ENCODE peak calls at places on chromosome 3, in eight cellular contexts. One of them, this sample, is unnamed. For H3K4me1, the result is how much of the 10 kb centered on the place peaks cover.

GRCh38 chr3:107969994-107970896 is 120.6 kb downstream of the CD47 start:
- DNase-seq in stomach: no peak
- DNase-seq in adrenal gland: no peak
- DNase-seq in right atrium auricular region: no peak
- DNase-seq in cardiac muscle cell: no peak
- DNase-seq in IMR-90: peak
- DNase-seq in A549: no peak
- DNase-seq in astrocyte: peak
- DNase-seq in this sample: no peak

GRCh38 chr3:105399062-105399461 is 32.4 kb downstream of the ALCAM start:
- DNase-seq in adrenal gland: no peak
- DNase-seq in IMR-90: no peak
- DNase-seq in A549: no peak
- DNase-seq in cardiac muscle cell: no peak
- DNase-seq in stomach: no peak
- DNase-seq in right atrium auricular region: no peak
- DNase-seq in astrocyte: no peak
- DNase-seq in this sample: no peak

GRCh38 chr3:17158941-17159682 is 274.4 kb downstream of the PLCL2 start:
- DNase-seq in astrocyte: peak
- DNase-seq in IMR-90: peak
- DNase-seq in adrenal gland: no peak
- DNase-seq in cardiac muscle cell: peak
- DNase-seq in A549: no peak
- DNase-seq in stomach: no peak
- DNase-seq in right atrium auricular region: no peak
- DNase-seq in this sample: no peak

GRCh38 chr3:124772081-124772831 is 42.0 kb downstream of the UMPS start:
- DNase-seq in cardiac muscle cell: peak
- DNase-seq in stomach: no peak
- DNase-seq in A549: no peak
- DNase-seq in right atrium auricular region: peak
- DNase-seq in IMR-90: peak
- DNase-seq in astrocyte: peak
- DNase-seq in adrenal gland: peak
- DNase-seq in this sample: no peak

GRCh38 chr3:147244397-147244796 is 161.9 kb downstream of the ZIC4 start:
- DNase-seq in astrocyte: no peak
- DNase-seq in adrenal gland: no peak
- DNase-seq in A549: no peak
- DNase-seq in stomach: no peak
- DNase-seq in IMR-90: no peak
- DNase-seq in cardiac muscle cell: no peak
- DNase-seq in right atrium auricular region: no peak
- DNase-seq in this sample: no peak

GRCh38 chr3:156615592-156616173 is 58.7 kb upstream of the TIPARP start:
- DNase-seq in astrocyte: peak
- DNase-seq in right atrium auricular region: no peak
- DNase-seq in stomach: no peak
- DNase-seq in IMR-90: peak
- DNase-seq in cardiac muscle cell: peak
- DNase-seq in A549: no peak
- DNase-seq in adrenal gland: no peak
- DNase-seq in this sample: peak

GRCh38 chr3:156161172-156161571 is 40.8 kb downstream of the KCNAB1 start:
- DNase-seq in right atrium auricular region: no peak
- DNase-seq in adrenal gland: no peak
- DNase-seq in A549: no peak
- DNase-seq in cardiac muscle cell: no peak
- DNase-seq in IMR-90: peak
- DNase-seq in stomach: no peak
- DNase-seq in astrocyte: peak
- DNase-seq in this sample: no peak

GRCh38 chr3:193788189-193788946 is 195.4 kb downstream of the OPA1 start:
- DNase-seq in astrocyte: peak
- DNase-seq in A549: peak
- DNase-seq in IMR-90: peak
- DNase-seq in stomach: peak
- DNase-seq in right atrium auricular region: peak
- DNase-seq in adrenal gland: peak
- DNase-seq in cardiac muscle cell: peak
- DNase-seq in this sample: peak

GRCh38 chr3:140494970-140495369 is 182.9 kb upstream of the TRIM42 start:
- DNase-seq in stomach: no peak
- DNase-seq in right atrium auricular region: no peak
- DNase-seq in A549: no peak
- DNase-seq in astrocyte: no peak
- DNase-seq in IMR-90: no peak
- DNase-seq in adrenal gland: no peak
- DNase-seq in cardiac muscle cell: no peak
- DNase-seq in this sample: no peak

GRCh38 chr3:73094127-73094526 is 32.7 kb downstream of the EBLN2 start:
- DNase-seq in A549: peak
- DNase-seq in IMR-90: no peak
- DNase-seq in astrocyte: no peak
- DNase-seq in adrenal gland: no peak
- DNase-seq in cardiac muscle cell: no peak
- DNase-seq in stomach: no peak
- DNase-seq in right atrium auricular region: no peak
- DNase-seq in this sample: no peak

GRCh38 chr3:191329654-191330308 is 545 bp downstream of the UTS2B start:
- DNase-seq in adrenal gland: peak
- DNase-seq in right atrium auricular region: peak
- DNase-seq in cardiac muscle cell: peak
- DNase-seq in stomach: peak
- DNase-seq in A549: no peak
- DNase-seq in IMR-90: peak
- DNase-seq in astrocyte: peak
- DNase-seq in this sample: peak

GRCh38 chr3:13539285-13539625 is 9.7 kb upstream of the FBLN2 start:
- DNase-seq in astrocyte: peak
- DNase-seq in stomach: no peak
- DNase-seq in adrenal gland: no peak
- DNase-seq in IMR-90: peak
- DNase-seq in right atrium auricular region: no peak
- DNase-seq in cardiac muscle cell: no peak
- DNase-seq in A549: no peak
- DNase-seq in this sample: no peak

GRCh38 chr3:52240059-52240885 is 1.3 kb upstream of the TWF2 start:
- DNase-seq in stomach: no peak
- DNase-seq in right atrium auricular region: peak
- DNase-seq in cardiac muscle cell: no peak
- DNase-seq in astrocyte: peak
- DNase-seq in IMR-90: peak
- DNase-seq in adrenal gland: no peak
- DNase-seq in A549: no peak
- DNase-seq in this sample: peak

GRCh38 chr3:23600178-23600577 is 205.6 kb upstream of the UBE2E1 start:
- DNase-seq in A549: no peak
- DNase-seq in astrocyte: peak
- DNase-seq in stomach: no peak
- DNase-seq in IMR-90: peak
- DNase-seq in right atrium auricular region: no peak
- DNase-seq in cardiac muscle cell: no peak
- DNase-seq in adrenal gland: no peak
- DNase-seq in this sample: no peak

GRCh38 chr3:153785901-153786300 is 335.3 kb upstream of the ARHGEF26 start:
- DNase-seq in astrocyte: no peak
- DNase-seq in IMR-90: no peak
- DNase-seq in cardiac muscle cell: no peak
- DNase-seq in adrenal gland: no peak
- DNase-seq in stomach: no peak
- DNase-seq in A549: no peak
- DNase-seq in right atrium auricular region: no peak
- DNase-seq in this sample: no peak

GRCh38 chr3:16060358-16060852 is 114.1 kb upstream of the GALNT15 start:
- DNase-seq in stomach: no peak
- DNase-seq in adrenal gland: peak
- DNase-seq in A549: peak
- DNase-seq in cardiac muscle cell: no peak
- DNase-seq in IMR-90: peak
- DNase-seq in astrocyte: peak
- DNase-seq in right atrium auricular region: peak
- DNase-seq in this sample: peak
- H3K4me1 ChIP-seq in stomach: under half
- H3K4me1 ChIP-seq in adrenal gland: under half
- H3K4me1 ChIP-seq in A549: half or more
- H3K4me1 ChIP-seq in cardiac muscle cell: under half
- H3K4me1 ChIP-seq in IMR-90: under half
- H3K4me1 ChIP-seq in astrocyte: under half
- H3K4me1 ChIP-seq in right atrium auricular region: under half
- H3K4me1 ChIP-seq in this sample: under half

GRCh38 chr3:66904816-66905543 is 93.1 kb upstream of the KBTBD8 start:
- DNase-seq in cardiac muscle cell: peak
- DNase-seq in astrocyte: peak
- DNase-seq in IMR-90: peak
- DNase-seq in adrenal gland: no peak
- DNase-seq in right atrium auricular region: no peak
- DNase-seq in stomach: no peak
- DNase-seq in A549: no peak
- DNase-seq in this sample: no peak

GRCh38 chr3:66912306-66912705 is 85.8 kb upstream of the KBTBD8 start:
- DNase-seq in adrenal gland: no peak
- DNase-seq in IMR-90: no peak
- DNase-seq in A549: no peak
- DNase-seq in astrocyte: no peak
- DNase-seq in stomach: no peak
- DNase-seq in right atrium auricular region: no peak
- DNase-seq in cardiac muscle cell: no peak
- DNase-seq in this sample: no peak

DNA sequence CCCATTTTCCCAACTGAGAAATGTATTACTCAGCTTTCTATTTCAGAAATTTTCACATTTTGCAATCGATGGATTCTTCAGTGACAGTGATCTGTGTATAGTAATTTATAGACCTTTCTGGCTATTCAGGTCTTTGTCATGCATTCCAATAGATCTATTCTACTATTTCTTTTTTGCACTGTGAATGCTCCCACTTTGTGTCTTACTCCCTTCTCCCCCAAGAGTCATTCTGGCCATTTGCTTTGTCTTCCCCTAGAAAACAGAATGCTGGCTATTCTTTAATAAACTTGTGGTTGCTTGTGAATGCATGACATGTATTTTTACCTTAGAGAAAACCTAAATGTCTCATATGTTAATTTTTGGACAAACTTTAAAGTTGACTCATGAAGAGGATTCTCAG is 87.4 kb upstream of the KBTBD8 start:
- DNase-seq in stomach: no peak
- DNase-seq in A549: no peak
- DNase-seq in adrenal gland: no peak
- DNase-seq in cardiac muscle cell: no peak
- DNase-seq in astrocyte: no peak
- DNase-seq in IMR-90: no peak
- DNase-seq in right atrium auricular region: no peak
- DNase-seq in this sample: no peak
- H3K4me1 ChIP-seq in stomach: under half
- H3K4me1 ChIP-seq in A549: under half
- H3K4me1 ChIP-seq in adrenal gland: under half
- H3K4me1 ChIP-seq in cardiac muscle cell: under half
- H3K4me1 ChIP-seq in astrocyte: under half
- H3K4me1 ChIP-seq in IMR-90: under half
- H3K4me1 ChIP-seq in right atrium auricular region: under half
- H3K4me1 ChIP-seq in this sample: under half

DNA sequence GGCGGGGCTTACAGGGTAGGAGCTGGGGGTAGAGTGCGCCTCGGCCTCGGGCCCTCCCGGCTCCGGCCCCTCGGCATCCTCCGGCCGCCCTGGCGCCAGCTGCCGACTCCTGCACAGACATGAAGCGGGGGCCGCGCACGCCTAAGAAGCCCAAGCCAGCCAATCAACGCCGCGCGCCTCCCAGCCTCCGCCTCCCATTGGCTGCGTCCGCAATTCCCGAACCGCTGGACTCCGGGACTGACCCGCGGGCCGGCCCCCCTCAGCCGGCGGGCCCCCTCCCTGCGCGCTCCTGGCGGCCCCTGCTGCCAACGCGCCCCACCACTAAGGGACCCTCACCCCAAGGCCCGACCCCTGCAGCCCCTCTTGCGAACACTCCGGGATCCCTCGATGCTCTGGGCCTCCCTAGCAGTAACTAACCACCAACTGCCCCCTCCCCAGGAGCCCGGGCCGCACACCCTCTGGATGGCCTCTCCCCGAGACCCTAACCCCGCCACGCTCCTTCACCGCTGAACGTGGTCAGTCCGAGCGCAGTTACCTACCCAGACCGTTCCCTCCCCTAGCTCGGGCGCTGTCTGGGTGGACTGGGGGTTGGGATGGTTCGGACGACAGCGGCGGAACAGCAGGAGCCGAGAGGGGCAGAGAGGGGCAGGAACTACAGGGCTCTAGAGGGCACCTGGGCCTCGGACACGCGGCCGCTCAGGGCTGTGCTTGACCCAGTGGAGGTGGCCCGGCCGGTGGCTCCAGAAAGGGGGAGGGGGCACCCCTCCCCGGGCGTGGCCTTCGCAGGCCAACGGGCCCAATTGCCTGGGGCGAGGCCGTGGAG is 5.0 kb downstream of the GATA2 start:
- DNase-seq in A549: peak
- DNase-seq in IMR-90: peak
- DNase-seq in astrocyte: peak
- DNase-seq in right atrium auricular region: peak
- DNase-seq in adrenal gland: peak
- DNase-seq in cardiac muscle cell: peak
- DNase-seq in stomach: peak
- DNase-seq in this sample: peak
- H3K4me1 ChIP-seq in A549: under half
- H3K4me1 ChIP-seq in IMR-90: under half
- H3K4me1 ChIP-seq in astrocyte: under half
- H3K4me1 ChIP-seq in right atrium auricular region: half or more
- H3K4me1 ChIP-seq in adrenal gland: under half
- H3K4me1 ChIP-seq in cardiac muscle cell: under half
- H3K4me1 ChIP-seq in stomach: half or more
- H3K4me1 ChIP-seq in this sample: under half

GRCh38 chr3:58003093-58003492 is 5.1 kb upstream of the FLNB start:
- DNase-seq in right atrium auricular region: no peak
- DNase-seq in stomach: no peak
- DNase-seq in astrocyte: no peak
- DNase-seq in IMR-90: no peak
- DNase-seq in cardiac muscle cell: no peak
- DNase-seq in A549: no peak
- DNase-seq in adrenal gland: no peak
- DNase-seq in this sample: no peak
- H3K4me1 ChIP-seq in right atrium auricular region: under half
- H3K4me1 ChIP-seq in stomach: under half
- H3K4me1 ChIP-seq in astrocyte: under half
- H3K4me1 ChIP-seq in IMR-90: under half
- H3K4me1 ChIP-seq in cardiac muscle cell: under half
- H3K4me1 ChIP-seq in A549: half or more
- H3K4me1 ChIP-seq in adrenal gland: under half
- H3K4me1 ChIP-seq in this sample: under half

GRCh38 chr3:9915252-9916141 is 1.4 kb upstream of the IL17RC start:
- DNase-seq in right atrium auricular region: peak
- DNase-seq in adrenal gland: peak
- DNase-seq in A549: no peak
- DNase-seq in cardiac muscle cell: peak
- DNase-seq in stomach: peak
- DNase-seq in IMR-90: peak
- DNase-seq in astrocyte: peak
- DNase-seq in this sample: peak
- H3K4me1 ChIP-seq in right atrium auricular region: under half
- H3K4me1 ChIP-seq in adrenal gland: half or more
- H3K4me1 ChIP-seq in A549: under half
- H3K4me1 ChIP-seq in cardiac muscle cell: under half
- H3K4me1 ChIP-seq in stomach: half or more
- H3K4me1 ChIP-seq in IMR-90: under half
- H3K4me1 ChIP-seq in astrocyte: under half
- H3K4me1 ChIP-seq in this sample: under half